ENCODE peak calls at places on chromosomes 2 and 18, in seven cellular contexts. J, N, S, B, T, X and Z are unnamed samples.

GRCh38 chr2:66699481-66700180 is 264.7 kb downstream of the MEIS1 start:
- DNase-seq in J (no peak), N (no peak), S (no peak), B (no peak), T (no peak), X (no peak), Z (no peak)

GRCh38 chr2:235911125-235911524 is 257.1 kb downstream of the GBX2 start:
- DNase-seq in J (no peak), N (no peak), S (no peak), B (no peak), T (no peak), X (no peak), Z (no peak)

GRCh38 chr18:64017870-64018269 is 48.0 kb downstream of the SERPINB8 start:
- DNase-seq in J (peak; percentile 20), N (no peak), S (no peak), B (no peak), T (no peak), X (peak; percentile 48), Z (peak; percentile 38)

GRCh38 chr18:49899647-49900330 is 86.5 kb upstream of the ACAA2 start:
- DNase-seq in J (no peak), N (peak; percentile 18), S (no peak), B (no peak), T (no peak), X (no peak), Z (no peak)

GRCh38 chr2:210337159-210337558 is 22.2 kb upstream of the MYL1 start:
- DNase-seq in J (no peak), N (no peak), S (no peak), B (no peak), T (no peak), X (no peak), Z (no peak)

GRCh38 chr2:179521944-179522343 is 257.3 kb upstream of the SESTD1 start:
- DNase-seq in J (no peak), N (no peak), S (no peak), B (no peak), T (no peak), X (no peak), Z (no peak)

GRCh38 chr2:241298554-241299165 is 16.8 kb downstream of the HDLBP start:
- DNase-seq in J (no peak), N (no peak), S (no peak), B (no peak), T (no peak), X (no peak), Z (no peak)

GRCh38 chr2:63614983-63615945 is 26.5 kb downstream of the MDH1 start:
- DNase-seq in J (peak; percentile 8), N (no peak), S (no peak), B (no peak), T (no peak), X (peak; percentile 73), Z (no peak)

GRCh38 chr2:197647961-197648690 is 27.3 kb downstream of the RFTN2 start:
- DNase-seq in J (no peak), N (no peak), S (no peak), B (no peak), T (no peak), X (peak; percentile 54), Z (no peak)

GRCh38 chr2:36300697-36301096 is 54.9 kb upstream of the CRIM1 start:
- DNase-seq in J (no peak), N (no peak), S (no peak), B (no peak), T (no peak), X (no peak), Z (no peak)

GRCh38 chr18:58831610-58832009 is 33.1 kb upstream of the ZNF532 start:
- DNase-seq in J (no peak), N (no peak), S (no peak), B (no peak), T (no peak), X (peak; percentile 67), Z (no peak)

GRCh38 chr2:43044093-43044614 is 182.3 kb downstream of the ZFP36L2 start:
- DNase-seq in J (no peak), N (peak; percentile 30), S (no peak), B (peak; percentile 31), T (no peak), X (no peak), Z (no peak)

GRCh38 chr18:33677891-33678290 is 99.9 kb downstream of the ASXL3 start:
- DNase-seq in J (no peak), N (no peak), S (no peak), B (no peak), T (no peak), X (no peak), Z (no peak)

GRCh38 chr2:43576983-43577892 is 18.6 kb downstream of the THADA start:
- DNase-seq in J (peak; percentile 77), N (no peak), S (no peak), B (no peak), T (no peak), X (peak; percentile 85), Z (peak; percentile 22)

GRCh38 chr18:48868468-48869466 is 82.0 kb downstream of the SMAD7 start:
- DNase-seq in J (peak; percentile 51), N (no peak), S (no peak), B (no peak), T (no peak), X (no peak), Z (peak; percentile 89)

GRCh38 chr2:121346886-121347285 is 61.9 kb upstream of the TFCP2L1 start:
- DNase-seq in J (no peak), N (no peak), S (no peak), B (no peak), T (no peak), X (no peak), Z (no peak)

GRCh38 chr2:106089611-106090010 is 104.5 kb downstream of the UXS1 start:
- DNase-seq in J (no peak), N (no peak), S (no peak), B (no peak), T (no peak), X (no peak), Z (no peak)

GRCh38 chr2:70986499-70987189 is 8.0 kb downstream of the TEX261 start:
- DNase-seq in J (no peak), N (no peak), S (no peak), B (no peak), T (peak; percentile 54), X (no peak), Z (no peak)

GRCh38 chr2:237254911-237255578 is 158.9 kb downstream of the COL6A3 start:
- DNase-seq in J (no peak), N (no peak), S (no peak), B (no peak), T (no peak), X (peak; percentile 91), Z (no peak)

GRCh38 chr2:237254369-237254861 is 159.5 kb downstream of the COL6A3 start:
- DNase-seq in J (no peak), N (no peak), S (no peak), B (no peak), T (no peak), X (peak; percentile 75), Z (no peak)

GRCh38 chr2:237250599-237250998 is 163.4 kb downstream of the COL6A3 start:
- DNase-seq in J (no peak), N (no peak), S (no peak), B (no peak), T (no peak), X (no peak), Z (no peak)

GRCh38 chr2:237251959-237252358 is 162.0 kb downstream of the COL6A3 start:
- DNase-seq in J (no peak), N (no peak), S (no peak), B (no peak), T (no peak), X (no peak), Z (no peak)

GRCh38 chr2:237253046-237253723 is 160.8 kb downstream of the COL6A3 start:
- DNase-seq in J (peak; percentile 67), N (no peak), S (no peak), B (no peak), T (no peak), X (no peak), Z (no peak)
- TF ChIP-seq CTCF in J (no peak), N (no peak), S (no peak), B (no peak), T (no peak), X (no peak), Z (no peak)

GRCh38 chr2:191866675-191867506 is 20.0 kb upstream of the CAVIN2 start:
- DNase-seq in J (peak; percentile 95), N (no peak), S (no peak), B (peak; percentile 53), T (no peak), X (peak; percentile 96), Z (no peak)

GRCh38 chr2:191869781-191870180 is 22.9 kb upstream of the CAVIN2 start:
- DNase-seq in J (peak; percentile 18), N (no peak), S (no peak), B (no peak), T (no peak), X (no peak), Z (no peak)

GRCh38 chr2:191869178-191869577 is 22.3 kb upstream of the CAVIN2 start:
- DNase-seq in J (peak; percentile 75), N (peak; percentile 64), S (no peak), B (no peak), T (no peak), X (peak; percentile 53), Z (peak; percentile 29)

GRCh38 chr2:191867507-191867847 is 20.6 kb upstream of the CAVIN2 start:
- DNase-seq in J (no peak), N (no peak), S (no peak), B (no peak), T (no peak), X (no peak), Z (no peak)

DNA sequence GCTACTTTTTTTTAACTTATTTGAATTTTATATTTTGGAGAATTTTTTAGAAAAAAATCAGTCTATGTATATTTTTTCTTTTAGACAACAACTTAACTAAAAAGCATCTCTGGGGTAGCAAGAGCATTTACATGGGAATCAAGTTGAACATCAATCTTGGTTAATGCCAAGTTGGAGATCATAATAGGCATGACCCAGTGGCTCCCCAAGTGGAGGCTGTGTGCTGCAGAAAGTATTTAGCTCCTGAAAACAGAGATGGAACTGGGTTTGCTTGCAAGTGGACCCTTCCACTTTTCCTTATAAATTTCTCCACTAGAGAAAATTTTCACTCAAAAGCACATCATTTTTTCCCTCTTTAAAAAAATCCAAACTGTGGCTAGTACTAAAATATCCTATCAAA is 23.9 kb upstream of the CAVIN2 start:
- DNase-seq in J (peak; percentile 32), N (no peak), S (no peak), B (no peak), T (no peak), X (no peak), Z (no peak)
- TF ChIP-seq CTCF in J (no peak), N (no peak), S (peak; percentile 28), B (no peak), T (peak; percentile 20), X (peak; percentile 20), Z (peak; percentile 1)

GRCh38 chr2:163878718-163879117 is 142.9 kb upstream of the FIGN start:
- DNase-seq in J (peak; percentile 49), N (peak; percentile 23), S (no peak), B (no peak), T (no peak), X (peak; percentile 42), Z (peak; percentile 4)
- TF ChIP-seq CTCF in J (peak; percentile 29), N (peak; percentile 77), S (peak; percentile 39), B (peak; percentile 40), T (peak; percentile 49), X (peak; percentile 66), Z (peak; percentile 62)

GRCh38 chr2:205721057-205721767 is 38.9 kb downstream of the NRP2 start:
- DNase-seq in J (no peak), N (peak; percentile 28), S (no peak), B (no peak), T (no peak), X (no peak), Z (no peak)
- TF ChIP-seq CTCF in J (peak; percentile 18), N (peak; percentile 57), S (peak; percentile 18), B (no peak), T (peak; percentile 35), X (peak; percentile 26), Z (no peak)